ENCODE peak calls at places on chromosomes 3 and 15, in nine cellular contexts. G is CD8-positive, alpha-beta memory T cell; F is breast epithelium; B is stomach; M is lung; P is heart right ventricle; C is DND-41; A is pancreas; U is right cardiac atrium. Y is an unnamed sample. For H3K4me1, the result is how much of the 10 kb centered on the place peaks cover.

GRCh38 chr3:140510303-140510861 is 167.5 kb upstream of the TRIM42 start:
- DNase-seq in G (no peak), U (no peak), F (no peak), A (no peak), P (no peak), M (no peak), B (no peak), C (no peak), Y (no peak)

GRCh38 chr3:146322216-146322615 is 71.3 kb upstream of the PLSCR4 start:
- DNase-seq in A (no peak), F (no peak), P (no peak), G (no peak), M (no peak), C (no peak), B (no peak), U (no peak), Y (no peak)

GRCh38 chr3:61464785-61465184 is 96.6 kb upstream of the PTPRG start:
- DNase-seq in M (no peak), U (no peak), P (no peak), G (no peak), C (no peak), A (no peak), B (no peak), F (no peak), Y (no peak)

GRCh38 chr15:99438691-99439523 is 126.9 kb upstream of the MEF2A start:
- DNase-seq in G (no peak), B (peak), C (peak), F (no peak), U (no peak), P (peak), M (no peak), A (no peak), Y (peak)

GRCh38 chr15:43514241-43515057 is 3.0 kb upstream of the MAP1A start:
- DNase-seq in M (no peak), F (no peak), P (peak), C (peak), B (no peak), A (no peak), U (peak), G (no peak), Y (peak)

GRCh38 chr15:68479406-68479805 is 47.4 kb upstream of the ITGA11 start:
- DNase-seq in B (no peak), U (peak), F (no peak), G (no peak), A (no peak), C (no peak), M (peak), P (peak), Y (peak)

GRCh38 chr3:59654120-59654952 is 604.5 kb upstream of the CFAP20DC start:
- DNase-seq in A (peak), G (no peak), P (no peak), U (peak), M (peak), B (no peak), C (no peak), F (peak), Y (no peak)

GRCh38 chr3:62028236-62028635 is 345.1 kb downstream of the FEZF2 start:
- DNase-seq in C (no peak), A (no peak), U (no peak), P (no peak), F (no peak), M (no peak), B (no peak), G (no peak), Y (no peak)

GRCh38 chr3:152243301-152243711 is 25.4 kb upstream of the MBNL1 start:
- DNase-seq in F (no peak), B (no peak), P (no peak), U (no peak), A (no peak), C (peak), M (no peak), G (no peak), Y (no peak)

GRCh38 chr3:142385078-142385477 is 62.8 kb downstream of the XRN1 start:
- DNase-seq in B (no peak), G (no peak), A (no peak), F (no peak), C (no peak), U (no peak), P (no peak), M (no peak), Y (no peak)

GRCh38 chr3:197354195-197355059 is 56.0 kb upstream of the DLG1 start:
- DNase-seq in A (peak), U (peak), M (no peak), P (peak), G (no peak), F (no peak), B (peak), C (no peak), Y (peak)

GRCh38 chr3:142888099-142888483 is 792 bp downstream of the PCOLCE2 start:
- DNase-seq in U (peak), G (no peak), M (no peak), A (no peak), F (no peak), C (no peak), P (peak), B (no peak), Y (no peak)

GRCh38 chr3:24196526-24196925 is 251.4 kb downstream of the NR1D2 start:
- DNase-seq in M (no peak), A (no peak), G (no peak), F (no peak), U (no peak), B (no peak), P (no peak), C (no peak), Y (no peak)

GRCh38 chr15:56737791-56738190 is 4.5 kb upstream of the ZNF280D start:
- DNase-seq in C (no peak), M (no peak), U (no peak), P (no peak), G (no peak), F (no peak), A (no peak), B (no peak), Y (no peak)

GRCh38 chr3:111761309-111761795 is 97.7 kb upstream of the PHLDB2 start:
- DNase-seq in F (no peak), B (no peak), C (no peak), A (no peak), P (no peak), M (no peak), G (no peak), U (no peak), Y (no peak)

GRCh38 chr15:71705151-71705550 is 105.2 kb upstream of the NR2E3 start:
- DNase-seq in C (no peak), G (no peak), B (no peak), M (no peak), F (no peak), P (no peak), U (no peak), A (no peak), Y (no peak)

GRCh38 chr3:195512798-195513345 is 30.3 kb downstream of the PPP1R2 start:
- DNase-seq in F (no peak), P (no peak), G (no peak), M (no peak), U (no peak), C (no peak), B (no peak), A (no peak), Y (no peak)

GRCh38 chr3:47980795-47981194 is 35.4 kb downstream of the MAP4 start:
- DNase-seq in A (no peak), F (no peak), U (no peak), M (no peak), C (no peak), P (no peak), G (no peak), B (no peak), Y (no peak)

GRCh38 chr15:94526071-94526689 is 294.8 kb downstream of the MCTP2 start:
- DNase-seq in G (no peak), P (no peak), B (no peak), F (no peak), A (no peak), C (no peak), M (no peak), U (no peak), Y (no peak)

GRCh38 chr3:50708620-50709019 is 33.9 kb downstream of the DOCK3 start:
- DNase-seq in U (no peak), C (peak), P (no peak), M (no peak), A (no peak), B (no peak), F (no peak), G (no peak), Y (no peak)

GRCh38 chr3:14403636-14404395 is 1.4 kb downstream of the SLC6A6 start:
- DNase-seq in M (peak), P (peak), G (no peak), U (peak), B (peak), F (no peak), A (peak), C (no peak), Y (peak)

GRCh38 chr15:87877114-87877810 is 379.3 kb downstream of the NTRK3 start:
- DNase-seq in G (no peak), U (peak), F (no peak), P (peak), C (no peak), A (no peak), M (no peak), B (no peak), Y (no peak)

GRCh38 chr15:66993090-66993489 is 72.3 kb upstream of the SMAD3 start:
- DNase-seq in A (no peak), U (no peak), B (no peak), F (no peak), P (no peak), C (no peak), G (no peak), M (no peak), Y (no peak)

DNA sequence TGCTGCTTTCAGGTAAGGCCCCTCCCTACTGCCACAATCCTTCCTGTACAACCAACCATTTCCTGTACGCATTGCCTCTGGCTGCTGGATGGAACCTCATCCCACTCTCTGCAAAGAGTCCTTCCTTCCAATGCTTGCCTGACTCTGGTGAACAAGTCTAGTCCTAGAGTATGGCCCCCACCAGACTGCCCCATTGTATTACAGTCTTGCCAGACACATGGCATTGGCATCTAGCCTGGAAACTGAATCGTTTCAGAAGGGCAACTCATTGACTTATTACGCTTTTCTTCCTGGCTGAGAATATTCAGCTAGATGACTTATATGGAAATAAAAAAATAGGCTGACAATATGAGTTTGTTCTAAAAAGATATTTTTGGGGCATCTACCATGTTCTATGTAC is 170.3 kb downstream of the SUCLG2 start:
- DNase-seq in U (no peak), P (peak), A (no peak), B (no peak), F (no peak), M (no peak), G (no peak), C (no peak), Y (no peak)
- H3K27ac ChIP-seq in U (no peak), P (no peak), A (no peak), B (no peak), F (no peak), M (no peak), G (no peak), C (no peak), Y (no peak)

DNA sequence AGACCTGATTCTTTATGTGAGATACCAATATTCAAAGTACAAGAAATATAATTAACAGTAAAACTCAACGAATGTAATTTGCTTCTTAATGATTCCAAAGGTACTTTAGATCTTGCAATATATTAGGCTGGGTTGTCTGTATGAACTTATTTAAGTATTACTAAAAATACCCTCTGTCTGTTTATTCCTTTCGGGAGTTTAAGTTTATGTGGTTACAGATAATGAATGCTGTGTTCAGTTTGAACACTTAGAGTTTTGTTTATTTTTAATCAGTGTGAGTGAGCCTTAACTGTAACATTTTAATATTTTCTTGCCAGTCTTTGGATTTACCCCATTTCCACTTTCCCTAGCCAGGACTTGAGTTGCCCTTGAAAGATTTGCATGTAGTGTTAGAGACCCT is 3.5 kb downstream of the PDE8A start:
- DNase-seq in U (no peak), M (no peak), B (no peak), A (no peak), C (no peak), G (no peak), F (no peak), P (no peak), Y (no peak)
- H3K4me1 ChIP-seq in U (under half), M (under half), B (under half), A (under half), C (under half), G (under half), F (under half), P (under half), Y (under half)

GRCh38 chr3:122942937-122943827 is 84.4 kb downstream of the SEMA5B start:
- DNase-seq in B (peak), A (peak), C (peak), G (no peak), F (peak), M (peak), U (peak), P (peak), Y (peak)

GRCh38 chr3:122938756-122939425 is 88.7 kb downstream of the SEMA5B start:
- DNase-seq in A (no peak), F (no peak), C (no peak), B (peak), U (peak), G (no peak), M (no peak), P (no peak), Y (no peak)

GRCh38 chr3:122942241-122942640 is 85.3 kb downstream of the SEMA5B start:
- DNase-seq in P (no peak), B (no peak), G (no peak), F (no peak), A (no peak), C (no peak), U (no peak), M (no peak), Y (no peak)

GRCh38 chr3:122941233-122942206 is 86.0 kb downstream of the SEMA5B start:
- DNase-seq in G (no peak), C (no peak), F (no peak), M (no peak), P (no peak), B (no peak), U (no peak), A (no peak), Y (no peak)

GRCh38 chr3:122940628-122941086 is 86.9 kb downstream of the SEMA5B start:
- DNase-seq in C (no peak), F (no peak), A (no peak), B (no peak), P (no peak), U (no peak), M (no peak), G (no peak), Y (no peak)
- H3K27ac ChIP-seq in C (no peak), F (peak), A (no peak), B (no peak), P (peak), U (no peak), M (no peak), G (no peak), Y (no peak)

DNA sequence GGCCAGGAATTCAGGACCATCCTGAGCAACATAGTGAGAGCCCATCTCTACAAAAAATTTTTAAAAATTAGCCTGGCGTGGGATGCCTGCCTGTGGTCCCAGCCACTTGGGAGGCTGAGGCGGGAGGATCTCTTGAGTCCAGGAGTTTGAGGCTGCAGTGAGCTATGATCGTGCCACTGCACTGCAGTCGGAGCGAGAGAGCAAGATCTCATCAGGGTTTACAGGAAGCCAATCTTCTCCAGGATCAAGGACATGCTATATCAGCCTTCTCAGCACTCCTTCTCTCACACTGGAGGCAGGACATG is 451 bp upstream of the STOML1 start:
- DNase-seq in F (no peak), B (no peak), A (no peak), P (no peak), U (no peak), C (no peak), G (no peak), M (no peak), Y (no peak)
- H3K4me1 ChIP-seq in F (under half), B (half or more), A (under half), P (under half), U (under half), C (half or more), G (under half), M (under half), Y (half or more)

DNA sequence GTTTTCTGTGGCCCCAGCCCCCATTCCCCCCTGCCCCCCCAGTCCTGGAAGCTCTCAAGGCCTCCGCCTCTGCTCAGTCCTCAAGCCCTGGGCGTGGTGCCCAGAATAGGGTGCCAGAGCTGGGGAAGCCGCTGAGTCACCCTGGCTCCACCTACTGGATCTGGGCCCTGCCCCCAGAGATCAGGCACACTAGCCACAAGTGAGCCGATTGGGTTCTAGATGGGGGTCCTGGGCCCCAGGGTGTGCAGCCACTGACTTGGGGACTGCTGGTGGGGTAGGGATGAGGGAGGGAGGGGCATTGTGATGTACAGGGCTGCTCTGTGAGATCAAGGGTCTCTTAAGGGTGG is 5.7 kb downstream of the EIF4G1 start:
- DNase-seq in M (peak), B (peak), C (peak), A (peak), P (peak), U (peak), G (no peak), F (peak), Y (peak)
- H3K27ac ChIP-seq in M (peak), B (peak), C (no peak), A (peak), P (peak), U (peak), G (no peak), F (peak), Y (peak)

GRCh38 chr3:13012228-13012691 is 61.0 kb downstream of the IQSEC1 start:
- DNase-seq in A (no peak), M (peak), G (peak), F (no peak), C (peak), P (peak), U (peak), B (peak), Y (peak)

GRCh38 chr3:13013994-13014754 is 59.1 kb downstream of the IQSEC1 start:
- DNase-seq in M (no peak), F (peak), U (peak), G (peak), C (no peak), B (no peak), P (no peak), A (no peak), Y (no peak)

GRCh38 chr3:13013595-13013993 is 59.6 kb downstream of the IQSEC1 start:
- DNase-seq in P (no peak), U (no peak), F (no peak), M (no peak), G (no peak), B (no peak), A (no peak), C (no peak), Y (peak)

GRCh38 chr3:13011369-13012227 is 61.6 kb downstream of the IQSEC1 start:
- DNase-seq in P (no peak), M (peak), U (peak), F (no peak), G (peak), B (peak), A (no peak), C (peak), Y (peak)

DNA sequence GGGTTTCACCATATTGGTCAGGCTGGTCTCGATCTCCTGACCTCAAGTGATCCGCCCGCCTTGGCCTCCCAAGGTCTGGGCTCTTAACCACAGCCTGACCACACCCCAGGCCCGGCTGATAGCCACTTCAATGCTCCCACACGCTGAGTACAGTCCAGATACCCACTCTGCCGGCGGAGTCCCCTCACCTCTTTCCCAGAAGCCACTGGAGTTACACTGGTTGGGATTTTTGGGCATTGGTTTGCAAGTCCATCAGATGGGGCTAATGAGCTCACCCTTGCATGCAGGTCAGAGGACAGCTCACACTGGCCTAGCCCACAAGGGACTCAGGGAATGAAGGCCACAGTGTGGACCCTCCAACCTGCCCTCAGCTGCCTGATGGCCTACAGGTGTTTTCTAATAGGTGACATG is 60.1 kb downstream of the IQSEC1 start:
- DNase-seq in C (no peak), F (no peak), G (no peak), A (no peak), U (peak), M (no peak), B (no peak), P (no peak), Y (no peak)
- H3K4me1 ChIP-seq in C (half or more), F (under half), G (half or more), A (under half), U (under half), M (under half), B (under half), P (under half), Y (under half)

Y was measured in transverse colon.